ENCODE peak calls at places on chromosomes 4 and X, in four cellular contexts. S is NAMALWA; T is RPMI7951; P is activated T-helper 1 cell treated with anti-CD3 and anti-CD28 coated beads, Interleukin-12 subunit alpha, Interleukin-12 subunit beta, Interleukin-2, Interleukin-4 antibody, amounts not matched to agents 30 ng/mL and 10 ng/mL and 1 ng/mL, durations not matched to agents 14 hours and 24 hours and 36 hours. Z is an unnamed sample.

GRCh38 chrX:109911046-109911445 is 91.9 kb upstream of the TMEM164 start:
- DNase-seq in S (no peak), T (peak; percentile 3), P (no peak), Z (no peak)

GRCh38 chr4:116544946-116545345 is 540.4 kb downstream of the TRAM1L1 start:
- DNase-seq in S (no peak), T (no peak), P (no peak), Z (no peak)

GRCh38 chr4:1872918-1873269 is 1.7 kb downstream of the NSD2 start:
- DNase-seq in S (peak; percentile 53), T (peak; percentile 68), P (no peak), Z (no peak)

GRCh38 chrX:30504309-30504708 is 73.3 kb downstream of the TASL start:
- DNase-seq in S (peak; percentile 48), T (peak; percentile 37), P (no peak), Z (no peak)

GRCh38 chr4:143308377-143308776 is 28.3 kb upstream of the GAB1 start:
- DNase-seq in S (no peak), T (no peak), P (no peak), Z (no peak)

GRCh38 chr4:3833326-3833989 is 67.3 kb downstream of the ADRA2C start:
- DNase-seq in S (no peak), T (no peak), P (no peak), Z (no peak)

GRCh38 chr4:80072607-80073361 is at the start of gene ANTXR2:
- DNase-seq in S (no peak), T (peak; percentile 98), P (peak; percentile 73), Z (peak; percentile 57)

GRCh38 chr4:144350706-144351105 is 210.2 kb upstream of the GYPA start:
- DNase-seq in S (no peak), T (no peak), P (no peak), Z (no peak)

GRCh38 chr4:124961138-124961750 is 248.7 kb upstream of the ANKRD50 start:
- DNase-seq in S (no peak), T (no peak), P (no peak), Z (no peak)

GRCh38 chr4:128684031-128684430 is 125.5 kb upstream of the JADE1 start:
- DNase-seq in S (no peak), T (no peak), P (no peak), Z (no peak)

GRCh38 chr4:184806246-184806550 is 19.6 kb downstream of the ACSL1 start:
- DNase-seq in S (no peak), T (no peak), P (no peak), Z (no peak)